ENCODE peak calls at places on chromosomes 16 and 17, in seven cellular contexts. P, F, V, T, M, Z and L are unnamed samples.
A peak's percentile ranks its signal among the peaks of the same experiment; 100 is the strongest.

GRCh38 chr16:20089246-20089965 is 15.7 kb upstream of the GPR139 start:
- DNase-seq in P (no peak), F (no peak), V (no peak), T (no peak), M (no peak), Z (no peak), L (no peak)

GRCh38 chr17:6454495-6455320 is 10.5 kb downstream of the PIMREG start:
- DNase-seq in P (no peak), F (no peak), V (no peak), T (peak; percentile 77), M (no peak), Z (no peak), L (no peak)

GRCh38 chr17:57995076-57995956 is 7.3 kb upstream of the VEZF1 start:
- DNase-seq in P (peak; percentile 87), F (peak; percentile 65), V (peak; percentile 72), T (no peak), M (peak; percentile 80), Z (peak; percentile 74), L (peak; percentile 89)

GRCh38 chr17:78313735-78314648 is 45.9 kb downstream of the SOCS3 start:
- DNase-seq in P (peak; percentile 85), F (peak; percentile 93), V (peak; percentile 78), T (peak; percentile 97), M (peak; percentile 92), Z (peak; percentile 89), L (peak; percentile 71)

GRCh38 chr17:82782657-82783207 is 30.9 kb downstream of the TBCD start:
- DNase-seq in P (no peak), F (no peak), V (no peak), T (no peak), M (no peak), Z (no peak), L (no peak)

GRCh38 chr17:7932949-7933348 is 943 bp downstream of the CNTROB start:
- DNase-seq in P (peak; percentile 55), F (peak; percentile 61), V (peak; percentile 37), T (no peak), M (no peak), Z (peak; percentile 34), L (no peak)

GRCh38 chr16:65817066-65817465 is 549.4 kb upstream of the CDH5 start:
- DNase-seq in P (no peak), F (no peak), V (no peak), T (no peak), M (no peak), Z (no peak), L (no peak)

GRCh38 chr17:80969674-80970043 is 22.0 kb upstream of the CHMP6 start:
- DNase-seq in P (no peak), F (no peak), V (no peak), T (peak; percentile 54), M (no peak), Z (no peak), L (no peak)

GRCh38 chr17:42414782-42415409 is 8.2 kb downstream of the CAVIN1 start:
- DNase-seq in P (no peak), F (no peak), V (peak; percentile 90), T (no peak), M (no peak), Z (peak; percentile 80), L (no peak)

GRCh38 chr16:88758227-88758943 is 26.6 kb downstream of the PIEZO1 start:
- DNase-seq in P (no peak), F (no peak), V (no peak), T (no peak), M (no peak), Z (peak; percentile 58), L (no peak)

GRCh38 chr16:49978569-49979326 is 46.3 kb upstream of the CNEP1R1 start:
- DNase-seq in P (no peak), F (no peak), V (no peak), T (no peak), M (no peak), Z (no peak), L (no peak)

GRCh38 chr16:75471723-75472634 is 7.5 kb upstream of the TMEM170A start:
- DNase-seq in P (peak; percentile 73), F (peak; percentile 68), V (peak; percentile 37), T (peak; percentile 54), M (no peak), Z (peak; percentile 61), L (peak; percentile 89)

GRCh38 chr17:1043601-1044251 is 46.8 kb downstream of the TIMM22 start:
- DNase-seq in P (peak; percentile 94), F (no peak), V (no peak), T (peak; percentile 82), M (no peak), Z (no peak), L (no peak)

GRCh38 chr16:69936252-69936651 is 14.9 kb upstream of the CLEC18A start:
- DNase-seq in P (peak; percentile 50), F (no peak), V (no peak), T (peak; percentile 49), M (no peak), Z (no peak), L (no peak)

GRCh38 chr17:8125196-8125946 is 1.5 kb upstream of the HES7 start:
- DNase-seq in P (peak; percentile 91), F (peak; percentile 92), V (peak; percentile 84), T (peak; percentile 89), M (peak; percentile 60), Z (peak; percentile 83), L (peak; percentile 79)

GRCh38 chr17:73936908-73937627 is 266.4 kb upstream of the RPL38 start:
- DNase-seq in P (no peak), F (no peak), V (no peak), T (no peak), M (no peak), Z (no peak), L (no peak)

GRCh38 chr16:17836868-17837602 is 366.3 kb upstream of the XYLT1 start:
- DNase-seq in P (no peak), F (no peak), V (no peak), T (no peak), M (peak; percentile 54), Z (no peak), L (no peak)

GRCh38 chr16:87435399-87436224 is 43.5 kb downstream of the MAP1LC3B start:
- DNase-seq in P (no peak), F (no peak), V (no peak), T (no peak), M (no peak), Z (peak; percentile 30), L (no peak)

GRCh38 chr17:42456223-42457106 is 2.2 kb upstream of the ATP6V0A1 start:
- DNase-seq in P (no peak), F (no peak), V (peak; percentile 54), T (no peak), M (no peak), Z (peak; percentile 5), L (no peak)

GRCh38 chr16:3769013-3769412 is 51.7 kb upstream of the TRAP1 start:
- DNase-seq in P (no peak), F (no peak), V (no peak), T (no peak), M (no peak), Z (no peak), L (peak; percentile 24)

GRCh38 chr16:3767333-3767977 is 50.1 kb upstream of the TRAP1 start:
- DNase-seq in P (no peak), F (no peak), V (no peak), T (no peak), M (no peak), Z (no peak), L (no peak)

GRCh38 chr16:3764409-3764808 is 47.1 kb upstream of the TRAP1 start:
- DNase-seq in P (no peak), F (no peak), V (no peak), T (no peak), M (no peak), Z (no peak), L (no peak)

GRCh38 chr16:3769942-3770341 is 52.6 kb upstream of the TRAP1 start:
- DNase-seq in P (no peak), F (no peak), V (no peak), T (no peak), M (no peak), Z (peak; percentile 15), L (no peak)

GRCh38 chr16:3766177-3766576 is 48.9 kb upstream of the TRAP1 start:
- DNase-seq in P (no peak), F (no peak), V (no peak), T (no peak), M (no peak), Z (no peak), L (no peak)
- H3K36me3 ChIP-seq in P (peaks cover 68% of the 10 kb centered on the region), F (peaks cover 31% of the 10 kb centered on the region), V (peaks cover 87% of the 10 kb centered on the region), T (peaks cover 45% of the 10 kb centered on the region), M (peaks cover 42% of the 10 kb centered on the region), Z (peaks cover 75% of the 10 kb centered on the region), L (no peaks in the 10 kb centered on the region)

DNA sequence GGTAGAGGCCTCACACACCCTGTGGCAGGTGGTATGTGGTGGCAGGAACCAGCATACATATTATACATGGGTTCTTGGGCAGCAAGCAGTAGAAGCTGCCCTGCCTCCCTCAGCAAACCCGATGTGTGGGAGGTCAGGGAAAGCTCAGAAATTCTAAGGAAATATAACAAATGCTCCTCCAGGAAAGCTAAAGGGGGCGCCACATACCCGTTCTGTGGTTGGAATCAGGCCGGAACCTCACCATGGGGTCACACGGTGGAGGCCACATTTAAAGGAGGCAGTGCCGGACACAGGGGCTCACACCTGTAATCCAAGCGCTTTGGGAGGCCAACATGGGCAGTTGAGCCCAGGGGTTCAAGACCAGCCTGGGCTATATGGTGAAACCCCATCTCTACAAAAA is 12.4 kb upstream of the KATNB1 start:
- DNase-seq in P (no peak), F (no peak), V (no peak), T (no peak), M (no peak), Z (no peak), L (no peak)
- TF ChIP-seq CTCF in P (no peak), F (no peak), V (peak; percentile 9), T (peak; percentile 23), M (peak; percentile 29), Z (no peak), L (peak; percentile 32)

GRCh38 chr17:72336804-72337070 is 215.9 kb downstream of the SOX9 start:
- DNase-seq in P (no peak), F (no peak), V (no peak), T (no peak), M (no peak), Z (no peak), L (no peak)

GRCh38 chr17:72338847-72339790 is 218.3 kb downstream of the SOX9 start:
- DNase-seq in P (no peak), F (peak; percentile 24), V (no peak), T (peak; percentile 87), M (peak; percentile 91), Z (peak; percentile 9), L (peak; percentile 16)

GRCh38 chr17:72340836-72341235 is 220.0 kb downstream of the SOX9 start:
- DNase-seq in P (no peak), F (no peak), V (no peak), T (no peak), M (no peak), Z (no peak), L (no peak)

GRCh38 chr17:72336026-72336803 is 215.4 kb downstream of the SOX9 start:
- DNase-seq in P (no peak), F (no peak), V (no peak), T (peak; percentile 75), M (no peak), Z (peak; percentile 7), L (no peak)

DNA sequence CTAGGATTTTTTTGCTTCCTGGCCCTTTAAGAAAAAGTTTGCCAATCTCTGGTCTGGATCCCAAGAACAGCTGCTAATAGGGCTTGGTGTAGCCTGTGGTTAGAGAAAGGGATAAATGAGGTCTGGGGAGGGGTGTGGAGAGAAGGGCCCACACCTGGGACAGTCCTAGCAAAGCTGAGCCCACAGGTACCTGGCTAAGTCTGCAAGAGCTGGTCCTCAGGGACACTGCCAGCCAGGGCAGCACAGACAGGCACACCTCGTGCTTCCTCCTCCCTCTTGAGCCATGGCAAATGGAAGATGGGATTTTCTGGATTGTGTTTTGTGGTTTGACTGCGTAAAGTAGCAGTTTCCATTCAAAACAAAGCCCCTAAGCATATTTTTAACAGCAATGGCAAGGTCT is 217.5 kb downstream of the SOX9 start:
- DNase-seq in P (no peak), F (no peak), V (no peak), T (no peak), M (no peak), Z (no peak), L (no peak)
- H3K36me3 ChIP-seq in P (no peaks in the 10 kb centered on the region), F (no peaks in the 10 kb centered on the region), V (no peaks in the 10 kb centered on the region), T (no peaks in the 10 kb centered on the region), M (no peaks in the 10 kb centered on the region), Z (no peaks in the 10 kb centered on the region), L (no peaks in the 10 kb centered on the region)

GRCh38 chr16:80974649-80975376 is 31.9 kb downstream of the CMC2 start:
- DNase-seq in P (no peak), F (no peak), V (no peak), T (no peak), M (peak; percentile 12), Z (no peak), L (no peak)
- TF ChIP-seq CTCF in P (no peak), F (no peak), V (peak; percentile 46), T (peak; percentile 6), M (peak; percentile 62), Z (no peak), L (no peak)